ENCODE peak calls at places on chromosomes 16 and 17, in four cellular contexts. J, F, E and Q are unnamed samples.

GRCh38 chr16:83717308-83717707 is 90.5 kb upstream of the HSBP1 start:
- DNase-seq in J (no peak), F (no peak), E (peak), Q (no peak)

GRCh38 chr16:25493136-25493811 is 198.5 kb upstream of the HS3ST4 start:
- DNase-seq in J (no peak), F (no peak), E (no peak), Q (no peak)

GRCh38 chr17:72135546-72136325 is 14.9 kb downstream of the SOX9 start:
- DNase-seq in J (no peak), F (no peak), E (no peak), Q (peak)

GRCh38 chr17:60640503-60640902 is 37.1 kb upstream of the BCAS3 start:
- DNase-seq in J (peak), F (no peak), E (peak), Q (peak)

GRCh38 chr17:69874220-69874670 is 200.8 kb upstream of the KCNJ16 start:
- DNase-seq in J (peak), F (no peak), E (no peak), Q (peak)

GRCh38 chr17:7479389-7480192 is at the start of gene ZBTB4:
- DNase-seq in J (peak), F (peak), E (peak), Q (peak)

GRCh38 chr17:72342582-72343527 is 222.0 kb downstream of the SOX9 start:
- DNase-seq in J (peak), F (no peak), E (peak), Q (no peak)

GRCh38 chr17:80984749-80985148 is 6.9 kb upstream of the CHMP6 start:
- DNase-seq in J (peak), F (no peak), E (peak), Q (peak)

GRCh38 chr16:67537270-67537635 is 8.6 kb downstream of the RIPOR1 start:
- DNase-seq in J (peak), F (peak), E (peak), Q (no peak)

GRCh38 chr17:68182016-68182315 is 65.9 kb upstream of the AMZ2 start:
- DNase-seq in J (no peak), F (no peak), E (no peak), Q (no peak)

GRCh38 chr17:79045830-79046500 is 22.0 kb downstream of the C1QTNF1 start:
- DNase-seq in J (peak), F (peak), E (peak), Q (peak)

GRCh38 chr16:75197522-75198134 is 9.3 kb downstream of the CTRB2 start:
- DNase-seq in J (no peak), F (no peak), E (peak), Q (no peak)

GRCh38 chr16:10521681-10522274 is 58.6 kb downstream of the EMP2 start:
- DNase-seq in J (peak), F (peak), E (peak), Q (peak)

GRCh38 chr16:67509016-67509415 is 19.6 kb upstream of the RIPOR1 start:
- DNase-seq in J (no peak), F (no peak), E (no peak), Q (no peak)

GRCh38 chr16:30949655-30950515 is 1.0 kb downstream of the ORAI3 start:
- DNase-seq in J (peak), F (peak), E (peak), Q (peak)

GRCh38 chr17:73648543-73648820 is 4.2 kb upstream of the SDK2 start:
- DNase-seq in J (no peak), F (no peak), E (no peak), Q (no peak)

GRCh38 chr16:54244061-54244886 is 42.3 kb downstream of the IRX3 start:
- DNase-seq in J (no peak), F (no peak), E (no peak), Q (no peak)

GRCh38 chr16:78703951-78704350 is 604.5 kb downstream of the WWOX start:
- DNase-seq in J (no peak), F (no peak), E (no peak), Q (no peak)

GRCh38 chr17:77755410-77755963 is 203.0 kb upstream of the TNRC6C start:
- DNase-seq in J (no peak), F (no peak), E (no peak), Q (no peak)

GRCh38 chr17:410674-411401 is 58.2 kb upstream of the RPH3AL start:
- DNase-seq in J (peak), F (no peak), E (peak), Q (peak)

GRCh38 chr17:74907012-74907411 is 13.6 kb upstream of the FADS6 start:
- DNase-seq in J (no peak), F (no peak), E (no peak), Q (no peak)

GRCh38 chr17:75783069-75783783 is 1.4 kb upstream of the UNK start:
- DNase-seq in J (peak), F (no peak), E (peak), Q (peak)

GRCh38 chr16:85570735-85571562 is 42.2 kb upstream of the GSE1 start:
- DNase-seq in J (no peak), F (no peak), E (no peak), Q (no peak)

GRCh38 chr16:20865420-20866126 is 34.6 kb downstream of the DCUN1D3 start:
- DNase-seq in J (peak), F (no peak), E (no peak), Q (peak)

GRCh38 chr17:60165976-60166375 is 16.2 kb downstream of the CA4 start:
- DNase-seq in J (no peak), F (no peak), E (no peak), Q (no peak)

GRCh38 chr17:58336456-58337094 is 8.0 kb upstream of the TSPOAP1 start:
- DNase-seq in J (no peak), F (peak), E (no peak), Q (peak)

GRCh38 chr16:56384074-56384721 is 41.1 kb downstream of the AMFR start:
- DNase-seq in J (no peak), F (no peak), E (no peak), Q (no peak)

GRCh38 chr16:66491716-66492064 is 58.2 kb downstream of the TK2 start:
- DNase-seq in J (no peak), F (no peak), E (no peak), Q (no peak)

GRCh38 chr17:57999010-57999495 is 8.0 kb downstream of the SRSF1 start:
- DNase-seq in J (no peak), F (no peak), E (no peak), Q (no peak)

GRCh38 chr16:86580798-86581185 is 2.4 kb downstream of the FOXL1 start:
- DNase-seq in J (no peak), F (no peak), E (no peak), Q (no peak)

GRCh38 chr16:86578056-86578455 is 293 bp upstream of the FOXL1 start:
- DNase-seq in J (peak), F (no peak), E (no peak), Q (no peak)

GRCh38 chr16:86580063-86580797 is 1.9 kb downstream of the FOXL1 start:
- DNase-seq in J (peak), F (no peak), E (no peak), Q (no peak)

GRCh38 chr16:86578499-86579267 is at the start of gene FOXL1:
- DNase-seq in J (peak), F (no peak), E (peak), Q (no peak)

GRCh38 chr16:86579268-86580062 is 1.1 kb downstream of the FOXL1 start:
- DNase-seq in J (peak), F (no peak), E (peak), Q (no peak)
- H3K4me3 ChIP-seq in J (peak), F (peak), E (peak), Q (peak)

DNA sequence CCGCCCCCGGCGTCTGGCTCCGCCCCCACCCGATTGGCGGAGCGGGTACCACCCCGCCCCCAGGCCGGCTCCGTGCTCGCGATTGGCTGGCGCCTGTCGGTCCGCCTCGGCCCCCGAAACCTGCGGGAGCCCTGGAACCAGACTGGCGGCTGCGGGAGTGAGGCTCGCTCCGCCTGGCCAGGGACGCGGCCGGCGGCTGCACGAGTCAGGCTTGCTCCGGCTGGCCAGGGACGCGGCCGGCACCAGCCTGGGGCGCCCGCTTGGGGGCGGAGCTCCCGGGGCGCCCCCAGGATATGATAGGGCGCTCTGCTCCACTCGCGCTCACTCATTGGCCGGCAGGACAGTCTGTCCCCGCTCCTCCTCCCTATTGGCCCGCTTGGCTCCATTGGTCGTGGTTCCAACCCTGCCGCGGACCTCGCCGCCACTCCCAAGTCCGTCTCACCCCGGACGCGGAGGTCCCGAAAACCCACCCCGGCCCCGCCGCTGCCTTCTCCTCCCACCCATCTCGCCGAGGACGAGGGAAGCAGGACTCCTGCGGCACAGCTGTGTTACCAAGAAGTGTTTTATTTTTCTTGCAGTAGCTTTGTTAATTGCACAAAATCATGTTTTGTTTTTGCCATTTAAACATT is 340 bp upstream of the ROGDI start:
- DNase-seq in J (peak), F (peak), E (peak), Q (peak)
- TF ChIP-seq CTCF in J (no peak), F (peak), E (no peak), Q (no peak)

DNA sequence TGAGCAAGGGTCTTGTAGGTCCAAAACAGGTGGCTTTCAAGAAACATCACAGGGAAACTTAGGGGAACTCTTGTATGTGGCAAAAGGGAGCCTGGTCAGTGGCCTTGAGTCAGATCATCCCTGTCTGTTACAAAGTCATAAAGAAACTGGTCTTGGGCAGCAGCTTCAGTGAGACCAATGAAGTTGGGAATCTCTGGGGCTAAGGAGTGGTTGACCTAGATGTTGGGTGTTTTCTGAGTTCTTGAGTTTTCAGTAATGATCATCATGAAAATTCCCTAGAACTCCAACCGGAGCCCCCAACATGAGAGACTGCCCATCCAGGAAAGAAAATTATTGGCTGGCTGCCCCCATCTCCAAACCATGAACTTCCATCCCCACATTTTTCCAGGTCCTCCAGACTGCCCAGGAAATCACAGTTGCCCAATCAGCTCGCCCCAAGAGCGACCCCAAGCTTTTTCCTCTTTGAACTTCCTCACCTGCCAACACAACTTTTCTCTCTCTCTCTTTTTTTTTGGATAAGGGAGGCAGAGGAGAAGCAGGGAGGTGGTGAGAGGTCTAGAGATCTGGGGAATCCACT is 3.9 kb downstream of the CCR7 start:
- DNase-seq in J (peak), F (no peak), E (no peak), Q (no peak)
- H3K4me3 ChIP-seq in J (no peak), F (no peak), E (no peak), Q (no peak)

GRCh38 chr17:65694601-65695000 is 133.2 kb upstream of the AXIN2 start:
- DNase-seq in J (no peak), F (no peak), E (no peak), Q (peak)
- TF ChIP-seq CTCF in J (no peak), F (no peak), E (no peak), Q (no peak)

GRCh38 chr16:49987381-49987780 is 37.6 kb upstream of the CNEP1R1 start:
- DNase-seq in J (no peak), F (no peak), E (no peak), Q (no peak)
- H3K4me3 ChIP-seq in J (no peak), F (no peak), E (no peak), Q (no peak)

GRCh38 chr17:46839211-46839610 is 12.2 kb upstream of the WNT9B start:
- DNase-seq in J (no peak), F (no peak), E (no peak), Q (no peak)

GRCh38 chr17:46837521-46837920 is 13.9 kb upstream of the WNT9B start:
- DNase-seq in J (no peak), F (no peak), E (no peak), Q (no peak)

GRCh38 chr17:46841561-46842379 is 9.6 kb upstream of the WNT9B start:
- DNase-seq in J (no peak), F (no peak), E (peak), Q (no peak)

GRCh38 chr17:46847204-46848191 is 3.9 kb upstream of the WNT9B start:
- DNase-seq in J (no peak), F (no peak), E (no peak), Q (no peak)

DNA sequence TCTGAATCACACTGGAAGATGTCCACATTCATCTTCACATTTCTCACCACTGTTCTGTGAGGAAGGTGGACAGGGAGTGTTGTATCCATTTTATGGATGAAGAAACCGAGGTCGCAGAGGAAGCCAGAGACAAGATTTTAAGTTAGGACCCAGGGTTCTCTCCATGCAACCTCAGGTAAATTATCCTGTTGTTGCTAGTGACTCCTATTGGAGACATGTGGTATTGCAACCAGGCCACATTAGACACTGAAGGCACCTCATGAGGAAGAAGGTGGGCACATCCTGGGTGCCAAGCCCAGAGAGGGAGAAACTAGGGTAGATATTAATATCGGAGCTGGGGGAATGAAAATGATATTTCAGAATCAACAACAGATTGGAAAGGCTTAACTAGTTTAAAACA is 8.5 kb upstream of the WNT9B start:
- DNase-seq in J (peak), F (no peak), E (peak), Q (no peak)
- TF ChIP-seq CTCF in J (peak), F (no peak), E (peak), Q (peak)

DNA sequence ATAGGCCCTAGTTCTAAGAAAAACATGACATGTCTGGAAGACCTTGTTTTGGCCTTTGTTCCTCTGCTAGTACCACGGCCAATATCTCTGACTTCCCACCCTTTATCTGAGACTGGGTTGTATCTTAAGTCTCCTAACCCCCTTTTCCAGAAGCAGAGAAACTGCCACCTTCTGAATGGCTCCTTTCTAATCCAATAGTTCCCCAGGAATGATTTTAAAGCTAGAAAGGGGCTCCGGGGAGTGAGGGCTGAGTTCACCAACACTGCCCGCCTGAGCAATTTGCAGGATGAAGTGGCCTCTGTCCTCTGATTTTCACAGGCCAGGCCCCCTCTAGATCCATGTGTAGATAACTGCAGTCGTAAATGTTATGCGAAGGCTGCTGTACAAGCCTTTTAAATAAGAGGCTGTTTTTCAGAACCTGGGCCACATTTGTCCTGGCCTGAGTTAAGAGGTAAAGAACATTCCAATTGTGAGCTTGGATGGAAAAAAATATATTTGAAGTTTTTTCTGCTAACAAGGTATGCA is 116.8 kb upstream of the MAF start:
- DNase-seq in J (no peak), F (no peak), E (no peak), Q (no peak)
- H3K4me3 ChIP-seq in J (no peak), F (no peak), E (no peak), Q (no peak)

GRCh38 chr17:50511058-50511457 is 2.8 kb downstream of the MYCBPAP start:
- DNase-seq in J (peak), F (no peak), E (no peak), Q (peak)

GRCh38 chr17:50506298-50506697 is 1.9 kb upstream of the MYCBPAP start:
- DNase-seq in J (no peak), F (no peak), E (no peak), Q (no peak)

GRCh38 chr17:50505731-50506130 is 2.5 kb upstream of the MYCBPAP start:
- DNase-seq in J (no peak), F (no peak), E (no peak), Q (no peak)

GRCh38 chr17:50508573-50509460 is 578 bp downstream of the MYCBPAP start:
- DNase-seq in J (no peak), F (no peak), E (no peak), Q (peak)

GRCh38 chr17:50507871-50508572 is at the start of gene MYCBPAP:
- DNase-seq in J (peak), F (peak), E (peak), Q (peak)
- TF ChIP-seq CTCF in J (no peak), F (peak), E (peak), Q (peak)